ENCODE peak calls at places on chromosomes 3 and 15, in nine cellular contexts. H is neural crest cell; S is epithelial cell of esophagus; F is upper lobe of left lung; N is ovary; W is GM20000; C is colonic mucosa; D is activated CD8-positive, alpha-beta T cell treated with anti-CD3 and anti-CD28 coated beads for 36 hours; G is MCF 10A. Y is an unnamed sample.

GRCh38 chr3:169628567-169628966 is 34.9 kb downstream of the MECOM start:
- DNase-seq in D (no peak), F (no peak), N (no peak), S (peak), G (no peak), H (no peak), W (no peak), C (no peak), Y (no peak)

GRCh38 chr3:10447527-10448260 is 57.7 kb downstream of the ATP2B2 start:
- DNase-seq in N (no peak), D (no peak), C (no peak), G (no peak), H (no peak), S (no peak), F (no peak), W (no peak), Y (no peak)

GRCh38 chr3:170033489-170033888 is 4.3 kb upstream of the GPR160 start:
- DNase-seq in W (no peak), G (no peak), D (peak), F (peak), H (no peak), C (peak), S (no peak), N (no peak), Y (no peak)

GRCh38 chr3:196149922-196150321 is 61.3 kb downstream of the ZDHHC19 start:
- DNase-seq in G (no peak), H (no peak), C (no peak), D (no peak), S (no peak), W (no peak), N (no peak), F (no peak), Y (no peak)

GRCh38 chr15:33149919-33150318 is 44.6 kb downstream of the FMN1 start:
- DNase-seq in D (no peak), G (peak), F (no peak), N (no peak), C (no peak), H (no peak), S (peak), W (no peak), Y (no peak)

GRCh38 chr3:137768361-137769320 is 4.5 kb downstream of the SOX14 start:
- DNase-seq in H (peak), F (no peak), D (no peak), N (no peak), C (no peak), G (no peak), W (peak), S (peak), Y (no peak)

GRCh38 chr15:82697735-82698407 is 11.8 kb downstream of the AP3B2 start:
- DNase-seq in S (no peak), C (no peak), G (no peak), H (no peak), F (no peak), W (no peak), N (no peak), D (no peak), Y (no peak)

GRCh38 chr3:87128006-87128405 is 99.1 kb upstream of the CHMP2B start:
- DNase-seq in N (no peak), S (peak), G (no peak), F (no peak), H (no peak), D (no peak), W (no peak), C (no peak), Y (no peak)

GRCh38 chr3:61848885-61849284 is 287.5 kb downstream of the PTPRG start:
- DNase-seq in D (no peak), H (no peak), C (no peak), W (no peak), N (no peak), G (peak), S (no peak), F (peak), Y (no peak)

GRCh38 chr3:126548556-126549466 is 9.9 kb downstream of the C3orf22 start:
- DNase-seq in W (no peak), D (no peak), S (no peak), G (no peak), F (peak), C (peak), N (peak), H (no peak), Y (peak)

GRCh38 chr3:108342829-108343478 is 46.6 kb downstream of the HHLA2 start:
- DNase-seq in N (no peak), F (no peak), D (peak), C (no peak), H (no peak), G (no peak), S (peak), W (no peak), Y (no peak)

GRCh38 chr3:116440196-116440595 is 5.1 kb downstream of the LSAMP start:
- DNase-seq in C (no peak), G (peak), F (no peak), H (no peak), W (no peak), S (peak), D (no peak), N (no peak), Y (no peak)

GRCh38 chr3:195257454-195258448 is 13.2 kb downstream of the XXYLT1 start:
- DNase-seq in S (no peak), G (no peak), H (no peak), D (no peak), W (no peak), F (no peak), C (peak), N (no peak), Y (peak)

GRCh38 chr3:25088284-25088683 is 339.8 kb upstream of the RARB start:
- DNase-seq in S (no peak), D (no peak), H (no peak), G (no peak), F (no peak), N (no peak), C (no peak), W (no peak), Y (no peak)

GRCh38 chr3:122795674-122795969 is 753 bp downstream of the SLC49A4 start:
- DNase-seq in F (no peak), S (no peak), D (peak), H (no peak), N (no peak), W (no peak), C (no peak), G (no peak), Y (no peak)

GRCh38 chr3:106759686-106760085 is 617.6 kb upstream of the CCDC54 start:
- DNase-seq in H (no peak), C (no peak), F (no peak), W (no peak), S (no peak), G (no peak), D (no peak), N (no peak), Y (no peak)

GRCh38 chr15:40291088-40291574 is 8.3 kb upstream of the ANKRD63 start:
- DNase-seq in D (no peak), W (no peak), S (peak), H (peak), C (peak), N (peak), F (peak), G (peak), Y (peak)

GRCh38 chr3:35739181-35739809 is 100.0 kb downstream of the ARPP21 start:
- DNase-seq in F (no peak), W (no peak), S (no peak), D (no peak), G (no peak), H (no peak), C (no peak), N (no peak), Y (no peak)

GRCh38 chr15:69468241-69469121 is 15.9 kb downstream of the RPLP1 start:
- DNase-seq in F (peak), S (peak), G (peak), C (peak), W (no peak), N (no peak), D (peak), H (no peak), Y (no peak)

GRCh38 chr3:123880998-123881561 is 3.1 kb downstream of the MYLK start:
- DNase-seq in D (no peak), C (peak), N (no peak), W (no peak), H (peak), F (no peak), G (peak), S (peak), Y (no peak)

GRCh38 chr3:145313751-145314150 is 847.2 kb downstream of the PLOD2 start:
- DNase-seq in F (no peak), N (no peak), W (no peak), H (no peak), S (no peak), D (no peak), C (no peak), G (no peak), Y (no peak)

GRCh38 chr3:120067090-120067489 is 27.2 kb downstream of the GSK3B start:
- DNase-seq in F (no peak), N (no peak), C (no peak), H (no peak), D (no peak), G (no peak), W (no peak), S (no peak), Y (no peak)

GRCh38 chr3:41118461-41119385 is 80.6 kb upstream of the CTNNB1 start:
- DNase-seq in N (no peak), F (no peak), W (no peak), H (no peak), C (peak), D (peak), G (no peak), S (peak), Y (no peak)

GRCh38 chr15:34708422-34708821 is 46.4 kb downstream of the GJD2 start:
- DNase-seq in N (no peak), F (no peak), S (peak), C (no peak), H (no peak), G (peak), D (no peak), W (peak), Y (no peak)

GRCh38 chr3:65006300-65006739 is 318.5 kb upstream of the ADAMTS9 start:
- DNase-seq in F (no peak), W (no peak), H (no peak), N (no peak), C (no peak), G (peak), D (no peak), S (no peak), Y (no peak)

DNA sequence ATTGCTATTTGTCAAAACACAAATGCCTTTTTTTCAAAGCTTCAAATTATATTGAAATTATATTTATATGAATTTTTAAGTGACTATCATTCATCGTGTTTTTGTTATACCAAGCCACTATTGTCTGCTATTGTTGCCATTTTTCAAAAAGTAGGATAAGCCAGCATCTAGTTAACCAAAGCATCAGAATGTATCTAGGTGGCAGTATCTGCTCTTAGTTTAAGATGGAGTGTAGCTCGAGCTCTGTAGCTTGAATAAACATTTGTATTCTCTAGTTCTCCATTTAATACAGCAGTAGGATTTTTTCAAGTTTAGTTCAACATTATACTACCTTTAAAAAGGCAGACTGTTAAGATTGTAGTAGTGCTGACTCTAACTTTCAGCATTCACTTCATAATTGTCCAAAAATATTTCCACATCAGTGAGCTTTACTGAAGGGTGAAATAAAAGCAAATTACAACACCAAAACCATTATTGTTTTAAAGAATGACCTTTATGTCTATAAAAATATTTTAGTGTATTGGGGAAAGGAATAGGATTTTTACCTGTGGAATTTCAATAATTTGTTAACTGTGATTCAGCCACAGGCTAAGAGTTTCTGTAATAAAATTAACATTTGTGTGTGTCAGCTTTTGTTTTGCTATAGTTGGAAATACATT is 19.6 kb upstream of the C15orf61 start:
- DNase-seq in N (no peak), D (no peak), G (peak), S (peak), H (no peak), C (no peak), F (no peak), W (peak), Y (no peak)
- TF ChIP-seq CTCF in N (no peak), D (no peak), G (peak), S (peak), H (no peak), C (no peak), F (peak), W (peak), Y (no peak)

GRCh38 chr15:39154136-39154770 is 426.6 kb upstream of the THBS1 start:
- DNase-seq in W (no peak), G (no peak), N (no peak), H (no peak), D (no peak), S (no peak), F (no peak), C (peak), Y (no peak)
- TF ChIP-seq CTCF in W (no peak), G (peak), N (no peak), H (peak), D (no peak), S (peak), F (no peak), C (peak), Y (no peak)

GRCh38 chr15:95068847-95069518 is 837.6 kb downstream of the MCTP2 start:
- DNase-seq in W (no peak), S (no peak), N (no peak), F (no peak), G (no peak), C (no peak), D (no peak), H (no peak), Y (no peak)
- TF ChIP-seq CTCF in W (no peak), S (no peak), N (no peak), F (no peak), G (no peak), C (no peak), D (no peak), H (no peak), Y (no peak)

GRCh38 chr3:121529308-121529707 is 16.5 kb downstream of the POLQ start:
- DNase-seq in S (peak), F (no peak), G (no peak), C (no peak), H (no peak), W (no peak), N (no peak), D (no peak), Y (no peak)
- TF ChIP-seq CTCF in S (peak), F (no peak), G (peak), C (no peak), H (peak), W (peak), N (peak), D (no peak), Y (peak)

GRCh38 chr15:24877174-24877573 is 77.6 kb upstream of the SNRPN start:
- DNase-seq in W (no peak), C (no peak), G (no peak), D (no peak), F (no peak), H (no peak), S (peak), N (no peak), Y (no peak)
- TF ChIP-seq CTCF in W (no peak), C (no peak), G (no peak), D (no peak), F (no peak), H (no peak), S (no peak), N (no peak), Y (no peak)

GRCh38 chr3:188533172-188533571 is 379.2 kb downstream of the LPP start:
- DNase-seq in S (no peak), W (no peak), N (no peak), H (no peak), D (no peak), G (no peak), C (no peak), F (no peak), Y (no peak)
- TF ChIP-seq CTCF in S (no peak), W (no peak), N (no peak), H (no peak), D (no peak), G (no peak), C (no peak), F (no peak), Y (no peak)

GRCh38 chr15:51726302-51727073 is 11.0 kb downstream of the LYSMD2 start:
- DNase-seq in C (peak), D (peak), N (peak), G (peak), H (no peak), S (peak), W (peak), F (no peak), Y (no peak)
- TF ChIP-seq CTCF in C (no peak), D (no peak), N (no peak), G (no peak), H (no peak), S (no peak), W (no peak), F (no peak), Y (no peak)

DNA sequence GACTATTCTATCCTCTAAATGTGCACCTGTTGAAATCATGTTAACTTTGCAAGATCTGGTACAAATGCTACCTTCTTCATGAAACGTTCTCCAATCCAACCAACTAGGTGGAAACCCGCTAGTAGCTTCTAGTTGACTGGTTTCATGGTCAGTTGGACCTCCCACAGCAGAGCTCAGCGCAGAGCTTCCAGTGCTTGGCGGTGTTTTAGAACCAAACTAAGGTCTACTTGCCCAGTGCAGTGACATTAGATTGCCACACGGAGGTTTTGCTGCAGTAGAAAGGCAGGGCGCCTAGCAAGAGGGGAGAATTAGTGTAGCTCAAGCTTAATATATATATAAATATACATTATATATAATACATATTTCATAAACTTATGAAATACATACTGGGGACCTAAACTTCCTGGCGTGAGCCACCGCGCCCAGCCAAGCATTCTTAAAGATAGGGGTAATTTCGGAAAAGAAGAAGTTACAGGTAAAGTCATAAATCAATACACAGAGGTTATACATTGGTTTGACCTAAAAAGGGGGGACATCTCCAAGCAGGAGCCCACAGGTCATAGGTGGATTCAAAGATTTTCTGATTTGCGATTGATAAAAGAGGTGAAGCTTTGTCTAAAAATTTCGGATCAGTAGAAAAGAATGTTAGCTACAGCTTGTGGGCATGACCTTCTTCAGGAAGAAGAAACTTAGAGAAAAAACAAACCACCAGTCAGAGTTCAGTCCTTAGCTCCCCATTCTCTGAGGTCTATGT is 2.0 kb upstream of the OXSR1 start:
- DNase-seq in D (peak), C (no peak), N (no peak), F (no peak), H (no peak), G (no peak), W (no peak), S (no peak), Y (no peak)
- TF ChIP-seq CTCF in D (peak), C (peak), N (no peak), F (no peak), H (peak), G (no peak), W (no peak), S (peak), Y (no peak)

DNA sequence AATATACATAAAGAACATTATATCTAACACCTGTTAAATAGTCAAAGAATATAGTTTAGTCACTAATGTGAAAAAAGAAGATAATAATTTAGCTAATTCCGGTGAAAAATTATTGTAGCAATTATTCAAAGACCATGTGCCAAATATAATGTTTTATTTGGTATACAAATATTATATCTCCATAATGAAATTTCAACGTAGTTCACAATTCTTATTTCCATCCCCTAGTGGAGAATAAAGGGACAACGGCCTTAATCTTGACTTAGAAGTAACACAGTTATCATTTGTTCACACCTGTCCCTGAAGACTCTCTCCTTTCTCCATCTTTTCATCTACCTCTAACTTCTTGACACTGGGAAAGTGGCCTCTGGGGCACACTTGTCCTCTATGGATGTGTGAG is 213.4 kb downstream of the ERC2 start:
- DNase-seq in F (no peak), W (no peak), N (no peak), S (peak), C (no peak), D (no peak), G (peak), H (no peak), Y (no peak)
- TF ChIP-seq CTCF in F (no peak), W (peak), N (no peak), S (peak), C (no peak), D (peak), G (peak), H (peak), Y (peak)

GRCh38 chr3:185539934-185540333 is 12.5 kb downstream of the LIPH start:
- DNase-seq in F (no peak), G (no peak), S (no peak), H (no peak), W (no peak), N (no peak), D (no peak), C (no peak), Y (no peak)

GRCh38 chr3:185537369-185537970 is 14.9 kb downstream of the LIPH start:
- DNase-seq in W (peak), H (no peak), D (peak), C (peak), G (peak), F (peak), N (no peak), S (peak), Y (no peak)

GRCh38 chr3:185540705-185541104 is 11.7 kb downstream of the LIPH start:
- DNase-seq in W (no peak), F (no peak), G (no peak), S (no peak), N (no peak), D (no peak), H (no peak), C (no peak), Y (no peak)
- TF ChIP-seq CTCF in W (no peak), F (no peak), G (no peak), S (no peak), N (no peak), D (no peak), H (no peak), C (no peak), Y (no peak)

Y was measured in mesothelial cell of epicardium.